ENCODE peak calls at places on chromosome 9, in seven cellular contexts. C is mesenchymal stem cell, P is RWPE2, N is heart left ventricle, E is colonic mucosa, K is ovary, T is suprapubic skin. O is an unnamed sample.
A peak's percentile ranks its signal among the peaks of the same experiment; 100 is the strongest.

GRCh38 chr9:83266618-83267543 is 203.9 kb upstream of the RASEF start:
- DNase-seq in C (peak; percentile 3), P (no peak), N (peak; percentile 60), E (no peak), K (peak; percentile 29), T (no peak), O (no peak)

GRCh38 chr9:36946653-36947052 is 87.4 kb downstream of the PAX5 start:
- DNase-seq in C (no peak), P (no peak), N (no peak), E (no peak), K (no peak), T (no peak), O (no peak)

GRCh38 chr9:126722922-126723806 is 81.7 kb upstream of the ZBTB43 start:
- DNase-seq in C (peak; percentile 22), P (peak; percentile 68), N (peak; percentile 40), E (peak; percentile 50), K (no peak), T (no peak), O (no peak)

GRCh38 chr9:967851-968641 is 8.4 kb upstream of the DMRT3 start:
- DNase-seq in C (no peak), P (no peak), N (no peak), E (no peak), K (no peak), T (no peak), O (no peak)

GRCh38 chr9:133514475-133515239 is 10.1 kb downstream of the MYMK start:
- DNase-seq in C (no peak), P (no peak), N (peak; percentile 57), E (no peak), K (peak; percentile 74), T (no peak), O (no peak)

GRCh38 chr9:70479880-70480291 is 65.4 kb upstream of the KLF9 start:
- DNase-seq in C (peak; percentile 80), P (no peak), N (no peak), E (peak; percentile 53), K (peak; percentile 47), T (no peak), O (no peak)

GRCh38 chr9:18920141-18920611 is 112.8 kb downstream of the SAXO1 start:
- DNase-seq in C (no peak), P (no peak), N (no peak), E (no peak), K (no peak), T (no peak), O (no peak)

GRCh38 chr9:82776508-82776907 is 286.4 kb downstream of the RASEF start:
- DNase-seq in C (no peak), P (no peak), N (no peak), E (no peak), K (no peak), T (no peak), O (no peak)

GRCh38 chr9:131308452-131308851 is 18.9 kb downstream of the PLPP7 start:
- DNase-seq in C (no peak), P (no peak), N (no peak), E (no peak), K (no peak), T (peak; percentile 65), O (no peak)
- H3K27ac ChIP-seq in C (no peak overlapping the region), P (no peak overlapping the region), N (no peak overlapping the region), E (no peak overlapping the region), K (no peak overlapping the region), T (no peak overlapping the region), O (no peak overlapping the region)

GRCh38 chr9:90580576-90580975 is 62.0 kb downstream of the DIRAS2 start:
- DNase-seq in C (no peak), P (no peak), N (no peak), E (no peak), K (no peak), T (no peak), O (no peak)

GRCh38 chr9:90578116-90578815 is 64.4 kb downstream of the DIRAS2 start:
- DNase-seq in C (no peak), P (no peak), N (no peak), E (no peak), K (no peak), T (no peak), O (no peak)
- H3K27ac ChIP-seq in C (no peak overlapping the region), P (no peak overlapping the region), N (no peak overlapping the region), E (no peak overlapping the region), K (no peak overlapping the region), T (no peak overlapping the region), O (no peak overlapping the region)

GRCh38 chr9:91736311-91736710 is 213.7 kb downstream of the ROR2 start:
- DNase-seq in C (no peak), P (no peak), N (no peak), E (no peak), K (no peak), T (no peak), O (no peak)

GRCh38 chr9:91733006-91733624 is 216.9 kb downstream of the ROR2 start:
- DNase-seq in C (no peak), P (no peak), N (no peak), E (no peak), K (no peak), T (no peak), O (no peak)

GRCh38 chr9:91732187-91733005 is 217.6 kb downstream of the ROR2 start:
- DNase-seq in C (no peak), P (no peak), N (no peak), E (no peak), K (no peak), T (no peak), O (no peak)

GRCh38 chr9:91736898-91737601 is 213.0 kb downstream of the ROR2 start:
- DNase-seq in C (no peak), P (no peak), N (no peak), E (no peak), K (no peak), T (no peak), O (no peak)

DNA sequence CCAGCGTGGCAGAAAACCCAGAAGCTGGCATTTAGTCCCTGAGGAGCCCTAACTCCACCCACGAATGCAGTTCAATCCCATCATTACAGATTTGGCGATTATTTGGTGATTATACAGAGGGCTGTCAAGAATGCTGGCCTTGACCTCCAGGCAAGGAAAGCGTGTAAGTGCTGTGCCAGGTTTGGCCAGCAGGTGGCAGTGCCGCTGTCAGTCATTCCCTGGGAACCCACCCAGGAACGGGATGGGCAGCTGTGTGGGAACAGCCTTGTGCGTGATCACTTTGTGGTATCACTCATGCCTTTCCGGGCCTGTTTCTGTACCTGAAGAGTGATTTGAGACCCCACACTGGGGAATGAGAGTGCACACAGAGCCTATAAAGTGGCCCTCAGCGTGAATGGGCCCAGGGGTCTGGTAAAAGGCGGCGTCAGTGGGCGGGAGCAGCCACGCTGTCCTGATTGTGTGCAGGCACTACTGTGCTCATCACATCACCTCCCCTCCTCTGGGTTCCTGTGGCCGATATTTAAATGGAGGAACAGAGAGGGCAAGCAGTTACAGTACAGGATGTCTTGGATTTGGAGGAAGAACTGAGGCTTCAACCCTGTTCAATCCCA is 215.6 kb downstream of the ROR2 start:
- DNase-seq in C (peak; percentile 57), P (no peak), N (peak; percentile 61), E (peak; percentile 74), K (peak; percentile 83), T (peak; percentile 91), O (no peak)
- H3K27ac ChIP-seq in C (no peak overlapping the region), P (no peak overlapping the region), N (no peak overlapping the region), E (no peak overlapping the region), K (no peak overlapping the region), T (no peak overlapping the region), O (no peak overlapping the region)

DNA sequence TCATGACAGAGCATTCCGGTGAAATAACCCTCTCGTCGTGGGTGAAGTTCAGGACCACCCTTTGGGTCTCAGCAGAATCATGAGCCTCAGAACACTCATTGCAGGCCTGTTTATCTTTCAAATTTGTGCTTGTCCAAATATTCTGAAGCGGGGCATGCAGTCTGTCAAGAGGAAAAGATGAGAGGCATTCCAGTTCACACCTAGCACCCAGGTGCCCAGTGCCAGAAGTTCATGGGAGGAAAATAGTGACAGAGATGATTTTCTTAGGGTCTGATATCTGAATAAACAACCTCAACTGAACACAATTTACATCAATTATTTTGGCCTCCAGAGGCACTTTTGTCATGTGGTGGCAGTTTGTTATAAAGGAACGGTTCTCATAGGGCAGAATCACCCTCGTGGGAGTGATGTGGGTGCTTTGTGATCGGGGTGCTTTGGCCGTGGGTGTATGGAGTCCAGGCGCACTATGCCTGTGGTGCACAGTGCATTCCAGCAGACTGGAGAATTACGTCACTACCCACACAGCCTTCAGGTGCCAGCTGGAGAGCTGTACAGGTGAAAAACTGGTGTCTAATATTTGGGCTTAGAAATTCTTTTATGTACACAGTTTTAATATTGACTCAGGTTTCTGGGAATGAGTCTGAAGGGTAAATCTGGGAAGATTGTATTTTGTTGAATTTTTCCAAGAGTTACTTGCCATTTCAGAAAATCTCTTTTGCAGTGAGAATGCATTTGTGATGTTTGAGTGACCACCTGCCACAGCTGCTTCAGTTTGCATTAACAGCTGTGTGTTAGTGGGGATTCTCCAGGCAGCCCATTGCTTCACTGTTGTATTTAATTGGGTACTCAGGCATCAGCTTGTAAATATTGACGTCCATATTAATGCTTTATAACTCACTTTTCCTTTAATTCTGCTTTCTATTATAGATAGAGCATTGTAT is 289.3 kb downstream of the FANCC start:
- DNase-seq in C (no peak), P (no peak), N (no peak), E (no peak), K (no peak), T (no peak), O (no peak)
- H3K27ac ChIP-seq in C (no peak overlapping the region), P (no peak overlapping the region), N (no peak overlapping the region), E (no peak overlapping the region), K (no peak overlapping the region), T (peak overlapping the region; percentile 16), O (peak overlapping the region; percentile 92)

GRCh38 chr9:105696219-105696793 is 2.0 kb downstream of the TMEM38B start:
- DNase-seq in C (no peak), P (no peak), N (no peak), E (no peak), K (no peak), T (no peak), O (no peak)

GRCh38 chr9:105694320-105694847 is at the start of gene TMEM38B:
- DNase-seq in C (peak; percentile 77), P (peak; percentile 64), N (peak; percentile 87), E (peak; percentile 82), K (peak; percentile 80), T (peak; percentile 82), O (peak; percentile 83)

GRCh38 chr9:105690742-105691141 is 3.6 kb upstream of the TMEM38B start:
- DNase-seq in C (peak; percentile 46), P (no peak), N (no peak), E (no peak), K (no peak), T (no peak), O (no peak)

GRCh38 chr9:105694848-105695581 is 674 bp downstream of the TMEM38B start:
- DNase-seq in C (peak; percentile 81), P (peak; percentile 64), N (peak; percentile 62), E (peak; percentile 73), K (peak; percentile 73), T (peak; percentile 87), O (peak; percentile 81)

DNA sequence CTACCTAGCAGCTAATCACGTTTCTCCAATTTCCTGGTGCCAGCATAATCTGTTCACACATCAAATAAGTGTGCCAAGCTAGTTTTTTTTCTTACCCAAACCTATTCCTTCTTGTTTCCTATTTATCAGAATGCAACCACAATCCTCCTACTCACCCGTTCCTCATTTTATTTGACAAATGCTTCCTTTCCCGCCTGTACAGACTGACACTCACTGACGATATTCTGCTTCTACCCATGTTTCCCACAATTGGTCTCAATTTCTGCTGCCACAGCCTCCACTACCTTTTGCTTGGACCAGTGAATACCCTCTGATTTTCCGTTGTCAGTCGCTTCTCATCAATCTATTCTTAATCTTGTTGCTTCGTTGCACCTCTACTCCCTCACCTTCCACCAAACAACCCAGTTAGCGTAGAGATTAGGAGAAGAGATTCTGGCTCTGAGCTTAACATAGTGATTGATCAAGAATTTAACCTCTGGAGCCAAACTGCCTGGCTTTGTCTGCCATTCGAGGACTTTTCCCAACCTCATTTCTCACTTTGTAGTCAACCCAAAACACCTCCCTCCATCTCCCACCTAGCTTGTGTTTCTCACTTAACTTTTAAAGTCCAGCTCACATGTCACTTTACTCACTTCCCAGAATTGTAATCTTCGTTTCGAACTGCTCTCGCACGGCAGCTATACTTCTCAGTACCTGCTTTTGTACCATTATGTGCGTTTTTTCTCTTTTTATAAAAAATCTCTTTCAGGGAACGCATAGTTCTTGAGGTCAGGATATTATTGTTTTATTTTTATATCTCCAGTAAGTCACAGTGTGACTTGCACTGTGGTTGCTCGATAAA is 686 bp upstream of the TMEM38B start:
- DNase-seq in C (no peak), P (no peak), N (no peak), E (no peak), K (no peak), T (no peak), O (no peak)
- H3K27ac ChIP-seq in C (no peak overlapping the region), P (no peak overlapping the region), N (peak overlapping the region; percentile 77), E (no peak overlapping the region), K (no peak overlapping the region), T (no peak overlapping the region), O (peak overlapping the region; percentile 80)